ENCODE peak calls at places on chromosomes 11 and 22, in seven cellular contexts. One of them, this sample, is unnamed. For H3K27me3, the result is how much of the 10 kb centered on the place peaks cover.

GRCh38 chr22:36839356-36840073 is 21.3 kb upstream of the NCF4 start:
- DNase-seq in HCT116: no peak
- DNase-seq in neural progenitor cell: no peak
- DNase-seq in PC-3: peak
- DNase-seq in MM.1S: no peak
- DNase-seq in GM23248: peak
- DNase-seq in GM23338: no peak
- DNase-seq in this sample: no peak

GRCh38 chr22:46436595-46437163 is 100.7 kb downstream of the CELSR1 start:
- DNase-seq in GM23338: no peak
- DNase-seq in MM.1S: no peak
- DNase-seq in HCT116: no peak
- DNase-seq in neural progenitor cell: no peak
- DNase-seq in GM23248: peak
- DNase-seq in PC-3: peak
- DNase-seq in this sample: no peak

GRCh38 chr22:22770280-22770871 is 117.2 kb upstream of the IGLL5 start:
- DNase-seq in PC-3: peak
- DNase-seq in GM23338: peak
- DNase-seq in MM.1S: no peak
- DNase-seq in GM23248: peak
- DNase-seq in neural progenitor cell: peak
- DNase-seq in HCT116: no peak
- DNase-seq in this sample: peak

GRCh38 chr11:95835351-95835750 is 45.1 kb downstream of the CEP57 start:
- DNase-seq in neural progenitor cell: no peak
- DNase-seq in GM23338: no peak
- DNase-seq in PC-3: no peak
- DNase-seq in MM.1S: no peak
- DNase-seq in HCT116: no peak
- DNase-seq in GM23248: no peak
- DNase-seq in this sample: no peak

GRCh38 chr11:123694551-123694950 is 40.1 kb upstream of the SCN3B start:
- DNase-seq in MM.1S: no peak
- DNase-seq in GM23338: no peak
- DNase-seq in neural progenitor cell: no peak
- DNase-seq in GM23248: peak
- DNase-seq in PC-3: no peak
- DNase-seq in HCT116: no peak
- DNase-seq in this sample: no peak

GRCh38 chr11:9626778-9627394 is 37.0 kb upstream of the SWAP70 start:
- DNase-seq in GM23248: no peak
- DNase-seq in HCT116: no peak
- DNase-seq in MM.1S: no peak
- DNase-seq in neural progenitor cell: peak
- DNase-seq in PC-3: no peak
- DNase-seq in GM23338: peak
- DNase-seq in this sample: no peak

GRCh38 chr22:23478175-23478574 is 101.9 kb downstream of the IGLL1 start:
- DNase-seq in neural progenitor cell: no peak
- DNase-seq in MM.1S: peak
- DNase-seq in GM23338: no peak
- DNase-seq in PC-3: peak
- DNase-seq in GM23248: no peak
- DNase-seq in HCT116: no peak
- DNase-seq in this sample: no peak

GRCh38 chr11:2825261-2825885 is 60.2 kb downstream of the CDKN1C start:
- DNase-seq in GM23338: no peak
- DNase-seq in MM.1S: no peak
- DNase-seq in neural progenitor cell: no peak
- DNase-seq in PC-3: peak
- DNase-seq in HCT116: no peak
- DNase-seq in GM23248: peak
- DNase-seq in this sample: peak

GRCh38 chr11:134751825-134752224 is 339.8 kb upstream of the B3GAT1 start:
- DNase-seq in GM23338: no peak
- DNase-seq in GM23248: no peak
- DNase-seq in neural progenitor cell: no peak
- DNase-seq in HCT116: no peak
- DNase-seq in MM.1S: no peak
- DNase-seq in PC-3: no peak
- DNase-seq in this sample: peak

GRCh38 chr11:27201454-27202302 is 161.1 kb downstream of the BBOX1 start:
- DNase-seq in GM23248: peak
- DNase-seq in GM23338: peak
- DNase-seq in PC-3: peak
- DNase-seq in neural progenitor cell: no peak
- DNase-seq in MM.1S: no peak
- DNase-seq in HCT116: no peak
- DNase-seq in this sample: peak

GRCh38 chr11:45644981-45645889 is 20.2 kb downstream of the CHST1 start:
- DNase-seq in PC-3: no peak
- DNase-seq in neural progenitor cell: peak
- DNase-seq in GM23338: no peak
- DNase-seq in GM23248: no peak
- DNase-seq in HCT116: no peak
- DNase-seq in MM.1S: no peak
- DNase-seq in this sample: no peak

GRCh38 chr22:50463188-50463900 is 11.5 kb downstream of the SBF1 start:
- DNase-seq in MM.1S: no peak
- DNase-seq in GM23248: no peak
- DNase-seq in PC-3: no peak
- DNase-seq in neural progenitor cell: no peak
- DNase-seq in HCT116: no peak
- DNase-seq in GM23338: no peak
- DNase-seq in this sample: no peak

GRCh38 chr11:133955091-133955846 is 1.5 kb downstream of the IGSF9B start:
- DNase-seq in MM.1S: no peak
- DNase-seq in HCT116: no peak
- DNase-seq in PC-3: no peak
- DNase-seq in GM23338: peak
- DNase-seq in GM23248: peak
- DNase-seq in neural progenitor cell: peak
- DNase-seq in this sample: no peak

GRCh38 chr11:73996161-73996747 is 12.6 kb downstream of the UCP3 start:
- DNase-seq in GM23338: no peak
- DNase-seq in GM23248: no peak
- DNase-seq in HCT116: no peak
- DNase-seq in MM.1S: no peak
- DNase-seq in neural progenitor cell: no peak
- DNase-seq in PC-3: peak
- DNase-seq in this sample: no peak
- TF ChIP-seq EZH2phosphoT487 in GM23338: no peak
- TF ChIP-seq EZH2phosphoT487 in GM23248: no peak
- TF ChIP-seq EZH2phosphoT487 in HCT116: no peak
- TF ChIP-seq EZH2phosphoT487 in MM.1S: no peak
- TF ChIP-seq EZH2phosphoT487 in neural progenitor cell: no peak
- TF ChIP-seq EZH2phosphoT487 in PC-3: no peak
- TF ChIP-seq EZH2phosphoT487 in this sample: no peak

GRCh38 chr11:11074686-11075370 is 217.0 kb upstream of the ZBED5 start:
- DNase-seq in HCT116: no peak
- DNase-seq in neural progenitor cell: no peak
- DNase-seq in MM.1S: no peak
- DNase-seq in GM23338: no peak
- DNase-seq in PC-3: no peak
- DNase-seq in GM23248: no peak
- DNase-seq in this sample: no peak

GRCh38 chr11:11075515-11076171 is 217.8 kb upstream of the ZBED5 start:
- DNase-seq in HCT116: no peak
- DNase-seq in GM23248: peak
- DNase-seq in GM23338: peak
- DNase-seq in neural progenitor cell: no peak
- DNase-seq in MM.1S: no peak
- DNase-seq in PC-3: peak
- DNase-seq in this sample: no peak

GRCh38 chr11:11076879-11077278 is 219.0 kb upstream of the ZBED5 start:
- DNase-seq in GM23248: no peak
- DNase-seq in neural progenitor cell: no peak
- DNase-seq in MM.1S: no peak
- DNase-seq in GM23338: no peak
- DNase-seq in HCT116: no peak
- DNase-seq in PC-3: no peak
- DNase-seq in this sample: no peak

GRCh38 chr11:11077898-11078297 is 220.0 kb upstream of the ZBED5 start:
- DNase-seq in MM.1S: no peak
- DNase-seq in GM23248: no peak
- DNase-seq in GM23338: no peak
- DNase-seq in PC-3: no peak
- DNase-seq in HCT116: no peak
- DNase-seq in neural progenitor cell: no peak
- DNase-seq in this sample: no peak

GRCh38 chr11:11076276-11076675 is 218.4 kb upstream of the ZBED5 start:
- DNase-seq in HCT116: no peak
- DNase-seq in MM.1S: no peak
- DNase-seq in PC-3: no peak
- DNase-seq in GM23338: no peak
- DNase-seq in GM23248: no peak
- DNase-seq in neural progenitor cell: no peak
- DNase-seq in this sample: no peak
- H3K27me3 ChIP-seq in HCT116: under half
- H3K27me3 ChIP-seq in MM.1S: under half
- H3K27me3 ChIP-seq in PC-3: under half
- H3K27me3 ChIP-seq in GM23338: under half
- H3K27me3 ChIP-seq in GM23248: half or more
- H3K27me3 ChIP-seq in neural progenitor cell: under half
- H3K27me3 ChIP-seq in this sample: under half

DNA sequence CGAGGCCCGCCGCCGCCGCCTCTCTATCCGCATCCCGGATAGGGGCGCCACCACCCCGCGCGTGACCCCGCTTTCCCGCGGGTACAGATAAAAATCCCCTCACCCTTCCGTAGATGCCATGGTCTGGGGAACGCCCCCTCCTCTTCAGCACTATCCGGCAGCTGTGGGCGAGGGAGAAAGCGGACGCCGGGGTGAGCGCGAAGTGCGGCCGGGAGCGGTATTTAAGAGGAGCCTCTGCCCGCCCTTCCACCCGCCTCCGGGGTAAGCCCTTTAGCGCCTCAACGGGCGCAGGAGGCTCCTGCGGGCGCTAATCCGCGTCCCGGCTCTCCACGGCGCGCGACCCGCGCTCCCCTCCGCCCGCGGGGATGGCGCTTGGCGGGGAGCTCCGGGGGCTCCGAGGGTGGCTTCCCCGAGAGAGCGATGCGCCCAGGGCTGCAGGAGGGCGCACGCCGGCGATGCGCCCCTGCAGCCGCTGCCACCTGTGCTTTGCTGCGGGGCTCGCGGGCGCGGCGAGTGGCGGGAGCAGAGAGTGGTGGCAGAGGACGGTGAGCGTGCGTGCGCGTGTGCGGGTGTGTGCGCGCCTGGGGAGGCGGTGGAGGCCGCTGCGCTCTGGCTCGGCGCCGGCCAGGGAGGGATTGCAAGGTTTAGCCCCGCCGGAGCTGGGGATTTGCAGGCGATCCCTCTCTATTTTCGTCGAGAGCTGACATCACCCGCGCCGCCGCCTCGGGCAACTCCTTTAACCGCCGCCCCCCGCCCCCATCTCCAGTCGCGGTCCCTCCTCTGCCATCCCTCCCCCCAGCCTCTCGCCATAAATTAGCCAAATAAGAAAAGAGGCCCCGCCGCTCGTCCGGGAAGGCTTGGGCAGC is at the start of gene SLC1A2:
- DNase-seq in MM.1S: peak
- DNase-seq in PC-3: no peak
- DNase-seq in GM23248: peak
- DNase-seq in GM23338: peak
- DNase-seq in neural progenitor cell: peak
- DNase-seq in HCT116: no peak
- DNase-seq in this sample: peak
- TF ChIP-seq EZH2 in MM.1S: no peak
- TF ChIP-seq EZH2 in PC-3: peak
- TF ChIP-seq EZH2 in GM23248: no peak
- TF ChIP-seq EZH2 in GM23338: peak
- TF ChIP-seq EZH2 in neural progenitor cell: peak
- TF ChIP-seq EZH2 in HCT116: no peak
- TF ChIP-seq EZH2 in this sample: peak

GRCh38 chr11:122205036-122205435 is 89.0 kb upstream of the BLID start:
- DNase-seq in GM23248: peak
- DNase-seq in neural progenitor cell: no peak
- DNase-seq in GM23338: no peak
- DNase-seq in MM.1S: no peak
- DNase-seq in PC-3: no peak
- DNase-seq in HCT116: no peak
- DNase-seq in this sample: no peak
- TF ChIP-seq EZH2phosphoT487 in GM23248: no peak
- TF ChIP-seq EZH2phosphoT487 in neural progenitor cell: no peak
- TF ChIP-seq EZH2phosphoT487 in GM23338: no peak
- TF ChIP-seq EZH2phosphoT487 in MM.1S: no peak
- TF ChIP-seq EZH2phosphoT487 in PC-3: no peak
- TF ChIP-seq EZH2phosphoT487 in HCT116: no peak
- TF ChIP-seq EZH2phosphoT487 in this sample: no peak

GRCh38 chr22:33707581-33707980 is 212.7 kb downstream of the LARGE1 start:
- DNase-seq in MM.1S: no peak
- DNase-seq in neural progenitor cell: no peak
- DNase-seq in PC-3: no peak
- DNase-seq in GM23248: no peak
- DNase-seq in HCT116: no peak
- DNase-seq in GM23338: no peak
- DNase-seq in this sample: no peak
- H3K27me3 ChIP-seq in MM.1S: under half
- H3K27me3 ChIP-seq in neural progenitor cell: under half
- H3K27me3 ChIP-seq in PC-3: under half
- H3K27me3 ChIP-seq in GM23248: under half
- H3K27me3 ChIP-seq in HCT116: under half
- H3K27me3 ChIP-seq in GM23338: under half
- H3K27me3 ChIP-seq in this sample: under half